ENCODE peak calls at places on chromosomes 6 and 20, in five cellular contexts. Z is H1, M is IMR-90, E is fibroblast of lung, C is keratinocyte. U is an unnamed sample.

GRCh38 chr6:85865665-85866372 is 223.1 kb upstream of the SYNCRIP start:
- DNase-seq in Z (no peak), C (peak; percentile 5), E (peak; percentile 82), M (peak; percentile 71), U (peak; percentile 3)

GRCh38 chr20:48383252-48383651 is 444.5 kb downstream of the PREX1 start:
- DNase-seq in E (no peak), M (no peak), C (no peak), Z (no peak), U (no peak)

GRCh38 chr20:16821211-16822089 is 73.3 kb downstream of the OTOR start:
- DNase-seq in Z (peak; percentile 52), M (peak; percentile 29), C (no peak), E (peak; percentile 48), U (peak; percentile 31)

GRCh38 chr6:2658788-2659187 is 91.9 kb downstream of the MYLK4 start:
- DNase-seq in E (no peak), C (peak; percentile 11), M (no peak), Z (no peak), U (peak; percentile 10)

GRCh38 chr6:87180105-87180504 is 24.7 kb downstream of the ZNF292 start:
- DNase-seq in C (no peak), E (no peak), M (no peak), Z (no peak), U (no peak)

GRCh38 chr6:39075010-39075738 is 26.6 kb downstream of the GLP1R start:
- DNase-seq in C (no peak), M (no peak), Z (no peak), E (no peak), U (no peak)

GRCh38 chr6:71886184-71887005 is at the start of gene RIMS1:
- DNase-seq in M (no peak), E (no peak), Z (peak; percentile 82), C (no peak), U (no peak)

GRCh38 chr6:168658059-168658458 is 217.1 kb downstream of the SMOC2 start:
- DNase-seq in Z (no peak), C (no peak), M (no peak), E (no peak), U (no peak)

GRCh38 chr6:35292494-35292893 is 5.1 kb upstream of the DEF6 start:
- DNase-seq in E (no peak), Z (no peak), C (no peak), M (no peak), U (no peak)

GRCh38 chr6:89252902-89253301 is 35.7 kb upstream of the GABRR1 start:
- DNase-seq in Z (no peak), C (no peak), M (no peak), E (no peak), U (no peak)

GRCh38 chr6:89255417-89255816 is 38.3 kb upstream of the GABRR1 start:
- DNase-seq in Z (no peak), E (no peak), M (no peak), C (no peak), U (no peak)

GRCh38 chr6:89251976-89252375 is 34.8 kb upstream of the GABRR1 start:
- DNase-seq in C (no peak), M (no peak), Z (peak; percentile 34), E (no peak), U (no peak)

GRCh38 chr6:89257346-89257745 is 40.2 kb upstream of the GABRR1 start:
- DNase-seq in M (no peak), Z (no peak), C (no peak), E (no peak), U (no peak)

GRCh38 chr6:89254569-89254968 is 37.4 kb upstream of the GABRR1 start:
- DNase-seq in M (no peak), E (no peak), C (no peak), Z (no peak), U (no peak)
- H2AFZ ChIP-seq in M (no peak overlapping the region), E (no peak overlapping the region), C (no peak overlapping the region), Z (no peak overlapping the region), U (no peak overlapping the region)

GRCh38 chr6:27065183-27065582 is 182.3 kb upstream of the PRSS16 start:
- DNase-seq in C (no peak), E (no peak), M (no peak), Z (no peak), U (no peak)

GRCh38 chr6:27066802-27067201 is 180.7 kb upstream of the PRSS16 start:
- DNase-seq in E (no peak), M (no peak), C (no peak), Z (no peak), U (no peak)

GRCh38 chr6:27062755-27063154 is 184.7 kb upstream of the PRSS16 start:
- DNase-seq in Z (no peak), M (no peak), C (no peak), E (no peak), U (no peak)

GRCh38 chr6:27061235-27061993 is 186.1 kb upstream of the PRSS16 start:
- DNase-seq in E (no peak), C (no peak), M (no peak), Z (no peak), U (no peak)

GRCh38 chr6:27066381-27066780 is 181.1 kb upstream of the PRSS16 start:
- DNase-seq in Z (no peak), C (no peak), M (no peak), E (no peak), U (no peak)
- H2AFZ ChIP-seq in Z (no peak overlapping the region), C (no peak overlapping the region), M (no peak overlapping the region), E (no peak overlapping the region), U (no peak overlapping the region)

DNA sequence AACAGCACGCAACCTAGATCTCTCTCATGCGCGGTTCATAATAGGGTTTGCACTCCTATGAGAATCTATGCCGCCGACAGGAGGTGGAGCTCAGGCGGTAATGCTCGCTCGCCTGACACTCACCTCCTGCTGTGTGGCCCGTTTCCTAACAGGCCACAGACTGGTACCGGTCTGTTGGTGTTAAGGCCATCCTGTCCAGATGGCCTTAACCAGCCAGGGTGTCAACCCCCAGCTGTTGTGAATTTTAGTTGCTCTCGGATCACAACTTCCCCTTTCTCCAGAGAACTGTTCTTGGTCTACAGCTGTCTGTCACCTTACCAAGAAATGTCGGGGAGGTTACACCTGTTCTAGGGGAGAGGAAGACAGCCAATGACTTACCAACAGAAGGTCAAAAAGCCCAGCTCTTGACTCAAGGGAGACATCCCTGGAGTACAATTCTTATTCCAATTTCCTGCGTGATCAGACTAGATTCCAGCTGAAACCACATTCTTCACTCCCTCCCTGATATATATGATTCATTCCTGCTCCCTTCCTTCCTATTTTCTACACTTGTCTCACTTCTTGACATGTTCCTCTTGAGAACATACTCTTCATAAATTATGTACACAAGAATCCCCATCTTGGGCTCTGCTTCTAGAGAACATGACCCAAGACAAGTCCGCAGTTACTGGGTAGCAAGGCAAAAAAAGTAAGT is 23.1 kb upstream of the DNAAF9 start:
- DNase-seq in C (no peak), Z (no peak), E (no peak), M (no peak), U (no peak)
- H2AFZ ChIP-seq in C (no peak overlapping the region), Z (no peak overlapping the region), E (no peak overlapping the region), M (peak overlapping the region; percentile 33), U (no peak overlapping the region)

DNA sequence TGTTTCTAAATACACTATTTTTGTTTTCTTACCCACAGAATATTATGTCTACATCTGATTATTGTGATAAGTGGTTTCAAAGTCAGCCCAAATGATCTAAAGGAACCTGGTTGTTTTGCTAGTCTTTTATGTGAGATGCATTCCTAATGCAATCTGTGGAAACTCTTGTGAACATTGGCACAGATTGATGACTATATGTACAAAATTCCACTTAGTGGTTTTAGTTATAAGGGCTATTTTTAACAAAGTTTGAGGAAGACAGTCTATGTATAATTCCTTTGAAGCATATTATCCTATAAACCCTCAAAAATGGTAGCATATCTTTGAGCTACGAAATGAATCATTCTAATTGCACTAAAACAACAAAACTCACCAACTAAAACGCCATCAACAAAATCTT is 140.9 kb downstream of the GRIK2 start:
- DNase-seq in M (peak; percentile 48), Z (no peak), E (peak; percentile 33), C (no peak), U (no peak)
- H2AFZ ChIP-seq in M (no peak overlapping the region), Z (no peak overlapping the region), E (no peak overlapping the region), C (no peak overlapping the region), U (no peak overlapping the region)

GRCh38 chr6:134626131-134626530 is 308.2 kb upstream of the SGK1 start:
- DNase-seq in E (no peak), M (no peak), Z (no peak), C (no peak), U (no peak)

GRCh38 chr6:134630468-134631180 is 312.7 kb upstream of the SGK1 start:
- DNase-seq in M (no peak), Z (no peak), C (no peak), E (no peak), U (no peak)

GRCh38 chr6:134628154-134628553 is 310.2 kb upstream of the SGK1 start:
- DNase-seq in Z (no peak), E (no peak), C (no peak), M (no peak), U (no peak)

GRCh38 chr6:134626589-134626988 is 308.7 kb upstream of the SGK1 start:
- DNase-seq in M (no peak), C (no peak), Z (no peak), E (no peak), U (no peak)

GRCh38 chr6:134627707-134628106 is 309.8 kb upstream of the SGK1 start:
- DNase-seq in C (no peak), E (no peak), M (no peak), Z (no peak), U (no peak)
- H2AFZ ChIP-seq in C (no peak overlapping the region), E (no peak overlapping the region), M (no peak overlapping the region), Z (no peak overlapping the region), U (peak overlapping the region; percentile 40)

GRCh38 chr20:50277460-50278376 is 87.1 kb downstream of the CEBPB start:
- DNase-seq in C (no peak), E (no peak), M (no peak), Z (no peak), U (no peak)

GRCh38 chr20:50274570-50275430 is 84.2 kb downstream of the CEBPB start:
- DNase-seq in E (no peak), C (no peak), M (no peak), Z (no peak), U (no peak)

GRCh38 chr20:50277064-50277415 is 86.4 kb downstream of the CEBPB start:
- DNase-seq in M (no peak), Z (no peak), E (no peak), C (no peak), U (no peak)

GRCh38 chr20:50278377-50278683 is 87.7 kb downstream of the CEBPB start:
- DNase-seq in C (no peak), E (no peak), M (no peak), Z (no peak), U (no peak)

GRCh38 chr20:50276119-50277063 is 85.8 kb downstream of the CEBPB start:
- DNase-seq in Z (no peak), E (no peak), C (no peak), M (no peak), U (no peak)
- H2AFZ ChIP-seq in Z (no peak overlapping the region), E (no peak overlapping the region), C (no peak overlapping the region), M (no peak overlapping the region), U (no peak overlapping the region)

GRCh38 chr6:26028753-26029569 is 58.3 kb upstream of the HFE start:
- DNase-seq in Z (peak; percentile 61), C (no peak), E (no peak), M (peak; percentile 37), U (no peak)
- H2AFZ ChIP-seq in Z (no peak overlapping the region), C (no peak overlapping the region), E (no peak overlapping the region), M (no peak overlapping the region), U (no peak overlapping the region)

GRCh38 chr6:31614674-31615578 is at the start of gene AIF1:
- DNase-seq in C (no peak), E (no peak), M (no peak), Z (no peak), U (no peak)
- H2AFZ ChIP-seq in C (no peak within 1 kb of the TSS), E (no peak within 1 kb of the TSS), M (peak within 1 kb of the TSS; percentile 44), Z (peak within 1 kb of the TSS; percentile 17), U (no peak within 1 kb of the TSS)

U was measured in HCT116.